ENCODE peak calls at places on chromosome 2, in five cellular contexts. One of them, this sample, is unnamed.

GRCh38 chr2:173048901-173049661 is 26.6 kb upstream of the MAP3K20 start:
- DNase-seq in cardiac muscle cell: no peak
- DNase-seq in right atrium auricular region: peak; percentile 87
- DNase-seq in transverse colon: peak; percentile 59
- DNase-seq in upper lobe of left lung: no peak
- DNase-seq in this sample: peak; percentile 75

GRCh38 chr2:191947235-191947634 is 100.3 kb upstream of the CAVIN2 start:
- DNase-seq in right atrium auricular region: no peak
- DNase-seq in upper lobe of left lung: no peak
- DNase-seq in cardiac muscle cell: no peak
- DNase-seq in transverse colon: no peak
- DNase-seq in this sample: no peak

GRCh38 chr2:120316071-120316470 is 29.9 kb upstream of the INHBB start:
- DNase-seq in cardiac muscle cell: no peak
- DNase-seq in right atrium auricular region: no peak
- DNase-seq in transverse colon: no peak
- DNase-seq in upper lobe of left lung: no peak
- DNase-seq in this sample: no peak

GRCh38 chr2:32772623-32773221 is 144.9 kb downstream of the TTC27 start:
- DNase-seq in upper lobe of left lung: no peak
- DNase-seq in cardiac muscle cell: peak; percentile 79
- DNase-seq in right atrium auricular region: no peak
- DNase-seq in transverse colon: no peak
- DNase-seq in this sample: no peak

GRCh38 chr2:172458561-172459124 is 31.3 kb downstream of the ITGA6 start:
- DNase-seq in upper lobe of left lung: no peak
- DNase-seq in cardiac muscle cell: no peak
- DNase-seq in transverse colon: no peak
- DNase-seq in right atrium auricular region: no peak
- DNase-seq in this sample: no peak

GRCh38 chr2:9972621-9973445 is 21.3 kb downstream of the GRHL1 start:
- DNase-seq in transverse colon: no peak
- DNase-seq in cardiac muscle cell: no peak
- DNase-seq in right atrium auricular region: no peak
- DNase-seq in upper lobe of left lung: no peak
- DNase-seq in this sample: peak; percentile 67

GRCh38 chr2:193847140-193847539 is 1652.4 kb upstream of the TMEFF2 start:
- DNase-seq in transverse colon: no peak
- DNase-seq in upper lobe of left lung: no peak
- DNase-seq in cardiac muscle cell: no peak
- DNase-seq in right atrium auricular region: no peak
- DNase-seq in this sample: no peak

GRCh38 chr2:96344011-96344410 is 8.4 kb downstream of the NCAPH start:
- DNase-seq in transverse colon: peak; percentile 39
- DNase-seq in cardiac muscle cell: no peak
- DNase-seq in right atrium auricular region: no peak
- DNase-seq in upper lobe of left lung: no peak
- DNase-seq in this sample: no peak

GRCh38 chr2:128444816-128445532 is 126.3 kb upstream of the HS6ST1 start:
- DNase-seq in right atrium auricular region: peak; percentile 54
- DNase-seq in cardiac muscle cell: no peak
- DNase-seq in transverse colon: no peak
- DNase-seq in upper lobe of left lung: no peak
- DNase-seq in this sample: no peak

GRCh38 chr2:108612514-108613183 is 78.4 kb downstream of the LIMS1 start:
- DNase-seq in transverse colon: peak; percentile 63
- DNase-seq in right atrium auricular region: no peak
- DNase-seq in cardiac muscle cell: no peak
- DNase-seq in upper lobe of left lung: peak; percentile 69
- DNase-seq in this sample: no peak

GRCh38 chr2:8800821-8801220 is 36.6 kb downstream of the KIDINS220 start:
- DNase-seq in upper lobe of left lung: no peak
- DNase-seq in right atrium auricular region: no peak
- DNase-seq in transverse colon: no peak
- DNase-seq in cardiac muscle cell: no peak
- DNase-seq in this sample: no peak

GRCh38 chr2:121202541-121203310 is 82.3 kb downstream of the TFCP2L1 start:
- DNase-seq in right atrium auricular region: no peak
- DNase-seq in cardiac muscle cell: no peak
- DNase-seq in upper lobe of left lung: no peak
- DNase-seq in transverse colon: peak; percentile 74
- DNase-seq in this sample: no peak

GRCh38 chr2:143907801-143908200 is 612.1 kb downstream of the ZEB2 start:
- DNase-seq in right atrium auricular region: no peak
- DNase-seq in transverse colon: no peak
- DNase-seq in upper lobe of left lung: no peak
- DNase-seq in cardiac muscle cell: no peak
- DNase-seq in this sample: no peak

GRCh38 chr2:143905587-143905986 is 614.3 kb downstream of the ZEB2 start:
- DNase-seq in upper lobe of left lung: no peak
- DNase-seq in right atrium auricular region: no peak
- DNase-seq in transverse colon: no peak
- DNase-seq in cardiac muscle cell: no peak
- DNase-seq in this sample: no peak

GRCh38 chr2:143908843-143909242 is 611.1 kb downstream of the ZEB2 start:
- DNase-seq in right atrium auricular region: no peak
- DNase-seq in transverse colon: no peak
- DNase-seq in cardiac muscle cell: no peak
- DNase-seq in upper lobe of left lung: no peak
- DNase-seq in this sample: no peak

GRCh38 chr2:143909577-143909976 is 610.3 kb downstream of the ZEB2 start:
- DNase-seq in cardiac muscle cell: no peak
- DNase-seq in right atrium auricular region: no peak
- DNase-seq in upper lobe of left lung: no peak
- DNase-seq in transverse colon: peak; percentile 22
- DNase-seq in this sample: no peak

DNA sequence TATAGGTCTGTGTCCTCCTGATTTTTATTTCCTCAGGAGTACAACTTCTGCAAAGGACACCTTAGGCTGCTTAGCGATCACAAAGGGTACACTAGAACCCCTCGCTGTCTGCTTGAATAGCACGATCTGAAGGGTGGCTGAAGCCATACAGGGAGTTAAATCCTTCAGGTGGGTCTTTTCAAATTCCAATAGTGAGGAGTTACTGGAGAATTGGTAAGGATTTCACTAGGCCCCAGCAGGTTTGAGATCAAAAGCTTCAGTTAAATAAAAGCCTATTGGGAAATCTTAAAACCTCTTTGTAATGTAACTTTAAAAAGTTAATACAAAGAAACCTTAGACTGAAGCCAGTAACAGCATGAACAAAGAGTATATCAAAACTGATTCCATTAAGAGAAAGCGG is 613.1 kb downstream of the ZEB2 start:
- DNase-seq in right atrium auricular region: no peak
- DNase-seq in upper lobe of left lung: no peak
- DNase-seq in cardiac muscle cell: no peak
- DNase-seq in transverse colon: no peak
- DNase-seq in this sample: no peak
- H3K4me3 ChIP-seq in right atrium auricular region: no peak overlapping the region
- H3K4me3 ChIP-seq in upper lobe of left lung: no peak overlapping the region
- H3K4me3 ChIP-seq in cardiac muscle cell: no peak overlapping the region
- H3K4me3 ChIP-seq in transverse colon: no peak overlapping the region
- H3K4me3 ChIP-seq in this sample: no peak overlapping the region

GRCh38 chr2:1742300-1742679 is 2.0 kb downstream of the PXDN start:
- DNase-seq in cardiac muscle cell: no peak
- DNase-seq in right atrium auricular region: no peak
- DNase-seq in transverse colon: no peak
- DNase-seq in upper lobe of left lung: no peak
- DNase-seq in this sample: no peak
- H3K4me3 ChIP-seq in cardiac muscle cell: peak overlapping the region; percentile 85
- H3K4me3 ChIP-seq in right atrium auricular region: peak overlapping the region; percentile 64
- H3K4me3 ChIP-seq in transverse colon: peak overlapping the region; percentile 66
- H3K4me3 ChIP-seq in upper lobe of left lung: peak overlapping the region; percentile 66
- H3K4me3 ChIP-seq in this sample: peak overlapping the region; percentile 83

GRCh38 chr2:201785135-201785534 is 4.4 kb upstream of the ALS2 start:
- DNase-seq in transverse colon: no peak
- DNase-seq in upper lobe of left lung: no peak
- DNase-seq in right atrium auricular region: no peak
- DNase-seq in cardiac muscle cell: no peak
- DNase-seq in this sample: no peak

GRCh38 chr2:201779996-201780673 is 598 bp downstream of the ALS2 start:
- DNase-seq in upper lobe of left lung: no peak
- DNase-seq in transverse colon: no peak
- DNase-seq in cardiac muscle cell: no peak
- DNase-seq in right atrium auricular region: no peak
- DNase-seq in this sample: no peak

GRCh38 chr2:201780674-201781582 is at the start of gene ALS2:
- DNase-seq in transverse colon: peak; percentile 97
- DNase-seq in right atrium auricular region: peak; percentile 96
- DNase-seq in cardiac muscle cell: peak; percentile 98
- DNase-seq in upper lobe of left lung: peak; percentile 98
- DNase-seq in this sample: peak; percentile 98

GRCh38 chr2:201784547-201784946 is 3.8 kb upstream of the ALS2 start:
- DNase-seq in right atrium auricular region: no peak
- DNase-seq in upper lobe of left lung: no peak
- DNase-seq in cardiac muscle cell: no peak
- DNase-seq in transverse colon: no peak
- DNase-seq in this sample: no peak

GRCh38 chr2:201781583-201782051 is 884 bp upstream of the ALS2 start:
- DNase-seq in transverse colon: no peak
- DNase-seq in right atrium auricular region: no peak
- DNase-seq in cardiac muscle cell: peak; percentile 9
- DNase-seq in upper lobe of left lung: no peak
- DNase-seq in this sample: peak; percentile 32
- H3K4me3 ChIP-seq in transverse colon: peak overlapping the region; percentile 86
- H3K4me3 ChIP-seq in right atrium auricular region: peak overlapping the region; percentile 100
- H3K4me3 ChIP-seq in cardiac muscle cell: peak overlapping the region; percentile 51
- H3K4me3 ChIP-seq in upper lobe of left lung: peak overlapping the region; percentile 99
- H3K4me3 ChIP-seq in this sample: peak overlapping the region; percentile 75

GRCh38 chr2:110903548-110903947 is 171.2 kb downstream of the ACOXL start:
- DNase-seq in cardiac muscle cell: no peak
- DNase-seq in right atrium auricular region: no peak
- DNase-seq in transverse colon: peak; percentile 83
- DNase-seq in upper lobe of left lung: no peak
- DNase-seq in this sample: no peak
- H3K4me3 ChIP-seq in cardiac muscle cell: no peak overlapping the region
- H3K4me3 ChIP-seq in right atrium auricular region: no peak overlapping the region
- H3K4me3 ChIP-seq in transverse colon: no peak overlapping the region
- H3K4me3 ChIP-seq in upper lobe of left lung: no peak overlapping the region
- H3K4me3 ChIP-seq in this sample: no peak overlapping the region

DNA sequence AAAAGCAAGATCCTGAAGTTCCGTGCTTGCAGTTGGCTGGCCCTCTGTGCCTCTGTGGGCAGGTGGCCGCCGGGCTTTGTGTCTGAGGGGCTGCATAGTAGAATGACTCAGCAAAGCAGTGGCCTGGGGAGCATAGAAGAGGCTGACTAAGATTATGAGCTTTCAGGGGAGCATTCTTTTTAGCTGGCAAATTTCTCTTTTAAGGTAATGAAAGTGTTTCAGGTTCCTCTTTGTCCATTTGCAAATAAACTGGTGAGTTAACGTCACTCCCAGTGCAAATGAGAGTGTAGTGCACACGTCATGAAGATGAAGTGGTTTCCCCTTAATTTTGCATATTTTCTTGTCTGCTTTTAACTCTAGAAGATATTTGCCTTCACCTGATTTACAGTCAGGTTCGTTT is 98.6 kb downstream of the BCL2L11 start:
- DNase-seq in right atrium auricular region: no peak
- DNase-seq in cardiac muscle cell: peak; percentile 37
- DNase-seq in transverse colon: no peak
- DNase-seq in upper lobe of left lung: no peak
- DNase-seq in this sample: no peak
- H3K4me3 ChIP-seq in right atrium auricular region: no peak overlapping the region
- H3K4me3 ChIP-seq in cardiac muscle cell: no peak overlapping the region
- H3K4me3 ChIP-seq in transverse colon: no peak overlapping the region
- H3K4me3 ChIP-seq in upper lobe of left lung: no peak overlapping the region
- H3K4me3 ChIP-seq in this sample: no peak overlapping the region

GRCh38 chr2:230600881-230601280 is 111.8 kb upstream of the CAB39 start:
- DNase-seq in upper lobe of left lung: no peak
- DNase-seq in cardiac muscle cell: no peak
- DNase-seq in transverse colon: no peak
- DNase-seq in right atrium auricular region: no peak
- DNase-seq in this sample: no peak

GRCh38 chr2:230601510-230601909 is 111.1 kb upstream of the CAB39 start:
- DNase-seq in cardiac muscle cell: no peak
- DNase-seq in right atrium auricular region: no peak
- DNase-seq in upper lobe of left lung: no peak
- DNase-seq in transverse colon: peak; percentile 27
- DNase-seq in this sample: no peak

GRCh38 chr2:230599854-230600253 is 112.8 kb upstream of the CAB39 start:
- DNase-seq in right atrium auricular region: no peak
- DNase-seq in cardiac muscle cell: no peak
- DNase-seq in upper lobe of left lung: no peak
- DNase-seq in transverse colon: no peak
- DNase-seq in this sample: no peak

GRCh38 chr2:230600285-230600684 is 112.4 kb upstream of the CAB39 start:
- DNase-seq in upper lobe of left lung: no peak
- DNase-seq in transverse colon: no peak
- DNase-seq in cardiac muscle cell: no peak
- DNase-seq in right atrium auricular region: no peak
- DNase-seq in this sample: no peak

GRCh38 chr2:230602562-230603230 is 109.9 kb upstream of the CAB39 start:
- DNase-seq in cardiac muscle cell: no peak
- DNase-seq in transverse colon: peak; percentile 51
- DNase-seq in right atrium auricular region: no peak
- DNase-seq in upper lobe of left lung: no peak
- DNase-seq in this sample: no peak
- H3K4me3 ChIP-seq in cardiac muscle cell: no peak overlapping the region
- H3K4me3 ChIP-seq in transverse colon: no peak overlapping the region
- H3K4me3 ChIP-seq in right atrium auricular region: no peak overlapping the region
- H3K4me3 ChIP-seq in upper lobe of left lung: no peak overlapping the region
- H3K4me3 ChIP-seq in this sample: no peak overlapping the region

DNA sequence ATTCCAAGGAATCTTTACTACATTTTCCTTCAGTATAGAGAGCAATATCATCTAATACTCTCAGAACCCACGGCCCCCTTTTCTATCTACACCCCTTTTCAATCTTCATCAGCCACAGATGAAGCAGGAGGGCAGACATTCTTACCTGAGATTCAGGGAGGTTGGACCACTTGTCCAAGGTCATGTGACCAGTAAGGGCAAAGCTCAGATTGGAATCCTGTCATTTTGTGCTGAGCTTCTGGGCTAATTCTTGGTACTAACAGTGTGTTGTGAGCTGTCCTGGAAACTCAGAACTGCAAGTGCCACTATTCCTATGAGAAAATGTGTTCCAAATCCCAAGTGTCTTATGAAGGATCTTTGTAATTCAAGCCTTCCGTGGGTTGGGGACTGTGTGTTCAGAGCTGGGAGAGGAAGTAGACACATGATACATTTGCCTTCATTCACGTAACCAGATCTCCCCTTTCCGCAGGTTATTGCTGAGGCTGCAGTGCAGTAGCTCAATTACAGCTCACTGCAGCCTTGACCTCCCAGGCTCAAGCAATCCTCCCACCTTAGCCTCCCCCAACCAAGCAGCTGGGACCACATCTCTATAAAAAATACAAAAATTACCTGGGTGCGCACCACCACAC is 3.3 kb downstream of the CHRNA1 start:
- DNase-seq in upper lobe of left lung: no peak
- DNase-seq in right atrium auricular region: no peak
- DNase-seq in transverse colon: no peak
- DNase-seq in cardiac muscle cell: no peak
- DNase-seq in this sample: no peak
- H3K4me3 ChIP-seq in upper lobe of left lung: no peak overlapping the region
- H3K4me3 ChIP-seq in right atrium auricular region: no peak overlapping the region
- H3K4me3 ChIP-seq in transverse colon: no peak overlapping the region
- H3K4me3 ChIP-seq in cardiac muscle cell: no peak overlapping the region
- H3K4me3 ChIP-seq in this sample: no peak overlapping the region

DNA sequence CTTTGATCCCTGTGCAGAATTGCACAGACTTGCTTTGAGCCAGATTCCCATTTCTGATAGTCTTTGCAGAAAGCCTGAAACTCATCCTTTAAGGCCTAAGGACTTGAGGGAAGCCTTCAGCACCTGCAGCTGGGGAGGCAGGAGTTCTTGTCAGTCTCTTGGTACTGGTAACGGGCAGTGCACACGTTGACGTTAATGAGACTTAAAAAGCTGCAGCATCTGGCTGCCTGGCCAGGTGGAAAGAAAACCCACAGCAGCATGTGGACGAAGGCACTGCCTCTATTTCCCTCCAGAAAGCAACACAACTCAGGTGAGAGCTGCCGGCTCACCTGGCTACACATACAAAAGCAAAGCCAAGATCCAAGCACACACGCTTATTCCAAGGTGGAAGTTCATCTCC is 178.8 kb downstream of the ANAPC1 start:
- DNase-seq in upper lobe of left lung: no peak
- DNase-seq in cardiac muscle cell: no peak
- DNase-seq in transverse colon: peak; percentile 54
- DNase-seq in right atrium auricular region: no peak
- DNase-seq in this sample: no peak
- H3K4me3 ChIP-seq in upper lobe of left lung: no peak overlapping the region
- H3K4me3 ChIP-seq in cardiac muscle cell: no peak overlapping the region
- H3K4me3 ChIP-seq in transverse colon: no peak overlapping the region
- H3K4me3 ChIP-seq in right atrium auricular region: no peak overlapping the region
- H3K4me3 ChIP-seq in this sample: no peak overlapping the region